ENCODE peak calls at places on chromosomes 12 and 14, in nine cellular contexts. One of them, this sample, is unnamed. For H3K4me1, the result is how much of the 10 kb centered on the place peaks cover.

GRCh38 chr14:54781936-54782802 is 120.5 kb downstream of the GCH1 start:
- DNase-seq in stomach: no peak
- DNase-seq in upper lobe of left lung: no peak
- DNase-seq in adrenal gland: no peak
- DNase-seq in Peyer's patch: no peak
- DNase-seq in thyroid gland: no peak
- DNase-seq in endothelial cell of umbilical vein: no peak
- DNase-seq in suprapubic skin: no peak
- DNase-seq in ovary: no peak
- DNase-seq in this sample: no peak

GRCh38 chr12:12705833-12706520 is 10.0 kb upstream of the GPR19 start:
- DNase-seq in thyroid gland: no peak
- DNase-seq in suprapubic skin: no peak
- DNase-seq in upper lobe of left lung: peak
- DNase-seq in stomach: peak
- DNase-seq in endothelial cell of umbilical vein: peak
- DNase-seq in adrenal gland: no peak
- DNase-seq in Peyer's patch: peak
- DNase-seq in ovary: no peak
- DNase-seq in this sample: no peak

GRCh38 chr12:74602881-74603523 is 65.4 kb downstream of the ATXN7L3B start:
- DNase-seq in ovary: no peak
- DNase-seq in thyroid gland: no peak
- DNase-seq in endothelial cell of umbilical vein: no peak
- DNase-seq in stomach: no peak
- DNase-seq in suprapubic skin: no peak
- DNase-seq in adrenal gland: no peak
- DNase-seq in Peyer's patch: no peak
- DNase-seq in upper lobe of left lung: no peak
- DNase-seq in this sample: no peak

GRCh38 chr14:59333668-59334067 is 131.5 kb downstream of the GPR135 start:
- DNase-seq in adrenal gland: peak
- DNase-seq in endothelial cell of umbilical vein: peak
- DNase-seq in Peyer's patch: no peak
- DNase-seq in upper lobe of left lung: no peak
- DNase-seq in ovary: no peak
- DNase-seq in thyroid gland: no peak
- DNase-seq in stomach: no peak
- DNase-seq in suprapubic skin: no peak
- DNase-seq in this sample: peak

GRCh38 chr14:56338674-56339073 is 220.5 kb downstream of the PELI2 start:
- DNase-seq in ovary: no peak
- DNase-seq in Peyer's patch: no peak
- DNase-seq in thyroid gland: no peak
- DNase-seq in stomach: no peak
- DNase-seq in upper lobe of left lung: no peak
- DNase-seq in adrenal gland: no peak
- DNase-seq in suprapubic skin: no peak
- DNase-seq in endothelial cell of umbilical vein: no peak
- DNase-seq in this sample: no peak

GRCh38 chr12:65524666-65525065 is 246.2 kb downstream of the MSRB3 start:
- DNase-seq in adrenal gland: no peak
- DNase-seq in ovary: no peak
- DNase-seq in endothelial cell of umbilical vein: peak
- DNase-seq in suprapubic skin: no peak
- DNase-seq in Peyer's patch: no peak
- DNase-seq in stomach: no peak
- DNase-seq in upper lobe of left lung: no peak
- DNase-seq in thyroid gland: no peak
- DNase-seq in this sample: no peak

GRCh38 chr12:27973487-27973890 is 956 bp upstream of the PTHLH start:
- DNase-seq in suprapubic skin: no peak
- DNase-seq in adrenal gland: no peak
- DNase-seq in upper lobe of left lung: no peak
- DNase-seq in Peyer's patch: no peak
- DNase-seq in stomach: no peak
- DNase-seq in ovary: no peak
- DNase-seq in endothelial cell of umbilical vein: no peak
- DNase-seq in thyroid gland: peak
- DNase-seq in this sample: no peak

GRCh38 chr14:89041245-89041585 is 216.8 kb downstream of the TTC8 start:
- DNase-seq in ovary: peak
- DNase-seq in Peyer's patch: no peak
- DNase-seq in thyroid gland: peak
- DNase-seq in suprapubic skin: no peak
- DNase-seq in endothelial cell of umbilical vein: no peak
- DNase-seq in stomach: peak
- DNase-seq in upper lobe of left lung: no peak
- DNase-seq in adrenal gland: no peak
- DNase-seq in this sample: no peak

GRCh38 chr14:75205586-75205985 is 29.2 kb upstream of the TMED10 start:
- DNase-seq in stomach: no peak
- DNase-seq in suprapubic skin: no peak
- DNase-seq in ovary: no peak
- DNase-seq in endothelial cell of umbilical vein: peak
- DNase-seq in thyroid gland: no peak
- DNase-seq in Peyer's patch: no peak
- DNase-seq in adrenal gland: no peak
- DNase-seq in upper lobe of left lung: peak
- DNase-seq in this sample: no peak

GRCh38 chr12:98439471-98440164 is 75.8 kb upstream of the TMPO start:
- DNase-seq in thyroid gland: no peak
- DNase-seq in upper lobe of left lung: no peak
- DNase-seq in Peyer's patch: no peak
- DNase-seq in stomach: no peak
- DNase-seq in ovary: no peak
- DNase-seq in adrenal gland: peak
- DNase-seq in suprapubic skin: no peak
- DNase-seq in endothelial cell of umbilical vein: peak
- DNase-seq in this sample: no peak

GRCh38 chr12:130970908-130971233 is 17.2 kb downstream of the ADGRD1 start:
- DNase-seq in ovary: no peak
- DNase-seq in upper lobe of left lung: peak
- DNase-seq in thyroid gland: no peak
- DNase-seq in suprapubic skin: no peak
- DNase-seq in stomach: no peak
- DNase-seq in Peyer's patch: no peak
- DNase-seq in endothelial cell of umbilical vein: no peak
- DNase-seq in adrenal gland: no peak
- DNase-seq in this sample: no peak

GRCh38 chr12:42585846-42586226 is 3.7 kb downstream of the PRICKLE1 start:
- DNase-seq in Peyer's patch: no peak
- DNase-seq in suprapubic skin: no peak
- DNase-seq in endothelial cell of umbilical vein: peak
- DNase-seq in upper lobe of left lung: no peak
- DNase-seq in thyroid gland: no peak
- DNase-seq in stomach: no peak
- DNase-seq in adrenal gland: no peak
- DNase-seq in ovary: no peak
- DNase-seq in this sample: no peak

GRCh38 chr12:118188690-118189371 is 52.9 kb downstream of the PEBP1 start:
- DNase-seq in Peyer's patch: no peak
- DNase-seq in endothelial cell of umbilical vein: peak
- DNase-seq in suprapubic skin: no peak
- DNase-seq in adrenal gland: peak
- DNase-seq in stomach: no peak
- DNase-seq in upper lobe of left lung: no peak
- DNase-seq in ovary: peak
- DNase-seq in thyroid gland: no peak
- DNase-seq in this sample: peak

GRCh38 chr12:72288911-72289310 is 16.7 kb downstream of the TRHDE start:
- DNase-seq in adrenal gland: no peak
- DNase-seq in thyroid gland: no peak
- DNase-seq in stomach: no peak
- DNase-seq in Peyer's patch: no peak
- DNase-seq in endothelial cell of umbilical vein: no peak
- DNase-seq in suprapubic skin: no peak
- DNase-seq in upper lobe of left lung: no peak
- DNase-seq in ovary: no peak
- DNase-seq in this sample: no peak

GRCh38 chr14:74977164-74977900 is 21.9 kb upstream of the PGF start:
- DNase-seq in Peyer's patch: no peak
- DNase-seq in stomach: no peak
- DNase-seq in endothelial cell of umbilical vein: no peak
- DNase-seq in upper lobe of left lung: no peak
- DNase-seq in suprapubic skin: peak
- DNase-seq in ovary: no peak
- DNase-seq in thyroid gland: no peak
- DNase-seq in adrenal gland: no peak
- DNase-seq in this sample: no peak

GRCh38 chr14:90274808-90275454 is 18.6 kb downstream of the PSMC1 start:
- DNase-seq in adrenal gland: no peak
- DNase-seq in upper lobe of left lung: peak
- DNase-seq in Peyer's patch: no peak
- DNase-seq in thyroid gland: no peak
- DNase-seq in endothelial cell of umbilical vein: peak
- DNase-seq in ovary: no peak
- DNase-seq in stomach: no peak
- DNase-seq in suprapubic skin: no peak
- DNase-seq in this sample: no peak

GRCh38 chr12:40996091-40996490 is 192.0 kb upstream of the PDZRN4 start:
- DNase-seq in stomach: no peak
- DNase-seq in adrenal gland: no peak
- DNase-seq in suprapubic skin: no peak
- DNase-seq in ovary: no peak
- DNase-seq in upper lobe of left lung: no peak
- DNase-seq in Peyer's patch: no peak
- DNase-seq in endothelial cell of umbilical vein: no peak
- DNase-seq in thyroid gland: no peak
- DNase-seq in this sample: no peak

GRCh38 chr12:7017870-7018349 is 366 bp downstream of the LPCAT3 start:
- DNase-seq in stomach: peak
- DNase-seq in ovary: no peak
- DNase-seq in thyroid gland: no peak
- DNase-seq in endothelial cell of umbilical vein: no peak
- DNase-seq in adrenal gland: peak
- DNase-seq in suprapubic skin: peak
- DNase-seq in upper lobe of left lung: peak
- DNase-seq in Peyer's patch: no peak
- DNase-seq in this sample: no peak

GRCh38 chr14:65318636-65319506 is 93.7 kb upstream of the FUT8 start:
- DNase-seq in Peyer's patch: peak
- DNase-seq in upper lobe of left lung: no peak
- DNase-seq in adrenal gland: no peak
- DNase-seq in endothelial cell of umbilical vein: no peak
- DNase-seq in stomach: no peak
- DNase-seq in ovary: no peak
- DNase-seq in thyroid gland: no peak
- DNase-seq in suprapubic skin: no peak
- DNase-seq in this sample: no peak

GRCh38 chr14:104390941-104391901 is 188.3 kb upstream of the C14orf180 start:
- DNase-seq in thyroid gland: no peak
- DNase-seq in Peyer's patch: peak
- DNase-seq in upper lobe of left lung: peak
- DNase-seq in ovary: no peak
- DNase-seq in suprapubic skin: peak
- DNase-seq in endothelial cell of umbilical vein: no peak
- DNase-seq in adrenal gland: no peak
- DNase-seq in stomach: peak
- DNase-seq in this sample: peak
- H3K4me1 ChIP-seq in thyroid gland: under half
- H3K4me1 ChIP-seq in Peyer's patch: under half
- H3K4me1 ChIP-seq in upper lobe of left lung: under half
- H3K4me1 ChIP-seq in ovary: under half
- H3K4me1 ChIP-seq in suprapubic skin: under half
- H3K4me1 ChIP-seq in endothelial cell of umbilical vein: under half
- H3K4me1 ChIP-seq in adrenal gland: under half
- H3K4me1 ChIP-seq in stomach: under half
- H3K4me1 ChIP-seq in this sample: under half

GRCh38 chr12:69099201-69099837 is 140.1 kb upstream of the CPSF6 start:
- DNase-seq in thyroid gland: no peak
- DNase-seq in stomach: no peak
- DNase-seq in suprapubic skin: no peak
- DNase-seq in adrenal gland: no peak
- DNase-seq in endothelial cell of umbilical vein: no peak
- DNase-seq in upper lobe of left lung: no peak
- DNase-seq in ovary: no peak
- DNase-seq in Peyer's patch: no peak
- DNase-seq in this sample: no peak

GRCh38 chr12:69095765-69096477 is 143.4 kb upstream of the CPSF6 start:
- DNase-seq in Peyer's patch: no peak
- DNase-seq in thyroid gland: no peak
- DNase-seq in ovary: no peak
- DNase-seq in upper lobe of left lung: no peak
- DNase-seq in stomach: no peak
- DNase-seq in endothelial cell of umbilical vein: peak
- DNase-seq in adrenal gland: no peak
- DNase-seq in suprapubic skin: no peak
- DNase-seq in this sample: peak

GRCh38 chr12:69094606-69095216 is 144.7 kb upstream of the CPSF6 start:
- DNase-seq in suprapubic skin: no peak
- DNase-seq in stomach: no peak
- DNase-seq in ovary: no peak
- DNase-seq in Peyer's patch: no peak
- DNase-seq in upper lobe of left lung: no peak
- DNase-seq in endothelial cell of umbilical vein: no peak
- DNase-seq in thyroid gland: no peak
- DNase-seq in adrenal gland: no peak
- DNase-seq in this sample: no peak

GRCh38 chr12:69097619-69098368 is 141.6 kb upstream of the CPSF6 start:
- DNase-seq in stomach: no peak
- DNase-seq in upper lobe of left lung: no peak
- DNase-seq in endothelial cell of umbilical vein: peak
- DNase-seq in suprapubic skin: no peak
- DNase-seq in adrenal gland: no peak
- DNase-seq in Peyer's patch: no peak
- DNase-seq in ovary: no peak
- DNase-seq in thyroid gland: no peak
- DNase-seq in this sample: no peak

GRCh38 chr12:69096669-69097364 is 142.6 kb upstream of the CPSF6 start:
- DNase-seq in thyroid gland: no peak
- DNase-seq in Peyer's patch: no peak
- DNase-seq in endothelial cell of umbilical vein: peak
- DNase-seq in ovary: no peak
- DNase-seq in adrenal gland: no peak
- DNase-seq in upper lobe of left lung: no peak
- DNase-seq in suprapubic skin: no peak
- DNase-seq in stomach: no peak
- DNase-seq in this sample: no peak
- H3K27ac ChIP-seq in thyroid gland: no peak
- H3K27ac ChIP-seq in Peyer's patch: no peak
- H3K27ac ChIP-seq in endothelial cell of umbilical vein: peak
- H3K27ac ChIP-seq in ovary: peak
- H3K27ac ChIP-seq in adrenal gland: no peak
- H3K27ac ChIP-seq in upper lobe of left lung: no peak
- H3K27ac ChIP-seq in suprapubic skin: no peak
- H3K27ac ChIP-seq in stomach: no peak
- H3K27ac ChIP-seq in this sample: no peak

GRCh38 chr12:57476162-57476992 is 3.3 kb downstream of the ARHGAP9 start:
- DNase-seq in endothelial cell of umbilical vein: no peak
- DNase-seq in ovary: no peak
- DNase-seq in suprapubic skin: no peak
- DNase-seq in thyroid gland: no peak
- DNase-seq in upper lobe of left lung: peak
- DNase-seq in Peyer's patch: peak
- DNase-seq in stomach: peak
- DNase-seq in adrenal gland: no peak
- DNase-seq in this sample: no peak
- TF ChIP-seq POLR2A in endothelial cell of umbilical vein: no peak
- TF ChIP-seq POLR2A in ovary: no peak
- TF ChIP-seq POLR2A in suprapubic skin: no peak
- TF ChIP-seq POLR2A in thyroid gland: no peak
- TF ChIP-seq POLR2A in upper lobe of left lung: no peak
- TF ChIP-seq POLR2A in Peyer's patch: no peak
- TF ChIP-seq POLR2A in stomach: no peak
- TF ChIP-seq POLR2A in adrenal gland: no peak
- TF ChIP-seq POLR2A in this sample: no peak

GRCh38 chr14:68632591-68632895 is 160.3 kb downstream of the ZFP36L1 start:
- DNase-seq in upper lobe of left lung: no peak
- DNase-seq in ovary: no peak
- DNase-seq in stomach: no peak
- DNase-seq in adrenal gland: no peak
- DNase-seq in suprapubic skin: peak
- DNase-seq in thyroid gland: no peak
- DNase-seq in Peyer's patch: no peak
- DNase-seq in endothelial cell of umbilical vein: no peak
- DNase-seq in this sample: no peak
- H3K4me1 ChIP-seq in upper lobe of left lung: under half
- H3K4me1 ChIP-seq in ovary: under half
- H3K4me1 ChIP-seq in stomach: under half
- H3K4me1 ChIP-seq in adrenal gland: under half
- H3K4me1 ChIP-seq in suprapubic skin: half or more
- H3K4me1 ChIP-seq in thyroid gland: half or more
- H3K4me1 ChIP-seq in Peyer's patch: under half
- H3K4me1 ChIP-seq in endothelial cell of umbilical vein: under half
- H3K4me1 ChIP-seq in this sample: under half